ENCODE peak calls at places on chromosomes 5 and 9, in four cellular contexts. S is psoas muscle, T is GM12878, I is neural progenitor cell. G is an unnamed sample.

GRCh38 chr5:126415789-126416188 is 7.4 kb upstream of the GRAMD2B start:
- DNase-seq in S (no peak), T (no peak), I (no peak), G (no peak)

GRCh38 chr9:87469833-87470465 is 27.7 kb upstream of the DAPK1 start:
- DNase-seq in S (no peak), T (no peak), I (no peak), G (no peak)

GRCh38 chr5:494667-495255 is 29.5 kb downstream of the SLC9A3 start:
- DNase-seq in S (no peak), T (no peak), I (no peak), G (no peak)

GRCh38 chr5:90434116-90434714 is 24.7 kb upstream of the CETN3 start:
- DNase-seq in S (peak; percentile 56), T (no peak), I (peak; percentile 70), G (peak; percentile 49)

GRCh38 chr5:85069659-85070640 is 685.3 kb upstream of the EDIL3 start:
- DNase-seq in S (no peak), T (no peak), I (no peak), G (peak; percentile 72)

GRCh38 chr9:133864011-133864410 is 125.9 kb upstream of the SARDH start:
- DNase-seq in S (no peak), T (no peak), I (no peak), G (peak; percentile 49)

GRCh38 chr9:134955156-134955555 is 37.4 kb upstream of the FCN1 start:
- DNase-seq in S (peak; percentile 32), T (no peak), I (no peak), G (no peak)

GRCh38 chr9:105647595-105648349 is 14.5 kb upstream of the TAL2 start:
- DNase-seq in S (no peak), T (no peak), I (peak; percentile 34), G (no peak)

GRCh38 chr5:9249231-9249630 is 296.6 kb downstream of the SEMA5A start:
- DNase-seq in S (no peak), T (no peak), I (no peak), G (no peak)

GRCh38 chr9:104864675-104865104 is 63.3 kb downstream of the ABCA1 start:
- DNase-seq in S (no peak), T (no peak), I (no peak), G (peak; percentile 53)

GRCh38 chr5:76870046-76870445 is 20.2 kb downstream of the S100Z start:
- DNase-seq in S (no peak), T (no peak), I (no peak), G (no peak)

DNA sequence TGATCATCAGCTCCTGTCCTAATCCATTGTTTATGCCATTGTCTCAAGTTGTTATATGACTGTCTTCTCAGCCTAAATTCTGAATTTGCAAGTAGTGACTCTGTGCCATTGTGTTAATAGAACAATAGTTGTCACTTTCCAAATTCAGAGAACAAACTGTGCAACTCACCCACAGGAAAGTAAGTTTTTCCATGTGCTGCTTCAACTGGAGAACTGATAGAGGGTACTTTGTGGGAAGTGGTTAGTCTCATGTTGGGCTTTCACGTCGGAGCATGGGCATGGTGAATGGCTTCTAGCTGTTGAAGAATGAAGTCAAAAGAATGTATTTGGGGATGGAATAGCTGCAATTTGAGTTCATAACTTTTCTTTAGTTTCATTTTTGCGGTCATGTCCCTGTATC is 146.0 kb downstream of the CD180 start:
- DNase-seq in S (no peak), T (no peak), I (no peak), G (no peak)
- H3K4me1 ChIP-seq in S (peaks cover 38% of the 10 kb centered on the region), T (no peaks in the 10 kb centered on the region), I (peaks cover 12% of the 10 kb centered on the region), G (peaks cover 11% of the 10 kb centered on the region)

GRCh38 chr5:65749956-65750355 is 28.0 kb downstream of the NLN start:
- DNase-seq in S (no peak), T (no peak), I (no peak), G (no peak)
- H3K4me1 ChIP-seq in S (no peaks in the 10 kb centered on the region), T (no peaks in the 10 kb centered on the region), I (no peaks in the 10 kb centered on the region), G (no peaks in the 10 kb centered on the region)

GRCh38 chr5:174553556-174553955 is 170.8 kb upstream of the MSX2 start:
- DNase-seq in S (peak; percentile 58), T (no peak), I (no peak), G (no peak)
- H3K4me1 ChIP-seq in S (no peaks in the 10 kb centered on the region), T (no peaks in the 10 kb centered on the region), I (peaks cover 10% of the 10 kb centered on the region), G (peaks cover 13% of the 10 kb centered on the region)

DNA sequence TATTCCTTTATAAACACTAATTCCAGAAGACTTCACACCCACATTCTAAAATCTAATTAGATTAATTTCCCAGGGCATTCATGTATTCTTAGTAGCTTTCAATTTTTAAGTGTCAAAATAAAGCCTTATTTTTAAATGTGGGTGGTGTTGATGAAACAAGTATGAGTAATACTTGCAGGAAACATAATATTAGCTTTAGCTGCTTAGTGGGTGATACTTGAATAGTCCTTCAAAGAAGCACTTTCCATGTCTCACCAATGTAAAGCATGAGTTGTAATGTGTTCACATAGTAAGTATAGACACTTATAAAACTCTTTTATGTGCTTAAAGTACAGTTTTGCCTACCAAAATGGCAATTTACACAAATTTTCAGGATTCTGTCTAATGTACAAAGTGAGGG is 6.9 kb downstream of the FNBP1 start:
- DNase-seq in S (no peak), T (no peak), I (no peak), G (no peak)
- H3K4me1 ChIP-seq in S (peaks cover 27% of the 10 kb centered on the region), T (peaks cover 38% of the 10 kb centered on the region), I (peaks cover under 1% of the 10 kb centered on the region), G (peaks cover 11% of the 10 kb centered on the region)

GRCh38 chr9:14272924-14273528 is 40.9 kb downstream of the NFIB start:
- DNase-seq in S (no peak), T (no peak), I (no peak), G (no peak)
- H3K4me1 ChIP-seq in S (peaks cover 92% of the 10 kb centered on the region), T (no peaks in the 10 kb centered on the region), I (peaks cover 26% of the 10 kb centered on the region), G (peaks cover 67% of the 10 kb centered on the region)

G was measured in adipocyte.